ENCODE peak calls at places on chromosomes 2 and 18, in ten cellular contexts. P is stomach, E is IMR-90, J is cardiac fibroblast, W is thoracic aorta, I is brain microvascular endothelial cell, V is cardiac muscle cell, L is retinal pigment epithelial cell, X is HFF-Myc, Z is HepG2. Y is an unnamed sample.

GRCh38 chr2:177143444-177143843 is 69.2 kb upstream of the HNRNPA3 start:
- DNase-seq in P (no peak), E (peak), J (peak), W (no peak), I (peak), V (peak), L (no peak), X (peak), Z (no peak), Y (peak)

GRCh38 chr18:3305354-3305762 is 43.4 kb downstream of the MYL12B start:
- DNase-seq in P (no peak), E (peak), J (peak), W (no peak), I (peak), V (peak), L (peak), X (peak), Z (no peak), Y (peak)

GRCh38 chr18:12422936-12423335 is 15.2 kb downstream of the PRELID3A start:
- DNase-seq in P (no peak), E (no peak), J (no peak), W (no peak), I (no peak), V (no peak), L (no peak), X (no peak), Z (peak), Y (no peak)

GRCh38 chr2:143422681-143423080 is 293.5 kb downstream of the ARHGAP15 start:
- DNase-seq in P (no peak), E (no peak), J (no peak), W (no peak), I (no peak), V (no peak), L (no peak), X (no peak), Z (no peak), Y (no peak)

GRCh38 chr2:100935372-100935752 is 66.7 kb upstream of the RPL31 start:
- DNase-seq in P (no peak), E (peak), J (peak), W (no peak), I (peak), V (no peak), L (no peak), X (no peak), Z (no peak), Y (peak)

GRCh38 chr2:190359896-190360376 is 16.5 kb downstream of the INPP1 start:
- DNase-seq in P (peak), E (peak), J (peak), W (peak), I (peak), V (peak), L (no peak), X (no peak), Z (peak), Y (no peak)

GRCh38 chr2:145220496-145220895 is 700.6 kb upstream of the ZEB2 start:
- DNase-seq in P (no peak), E (no peak), J (no peak), W (no peak), I (no peak), V (no peak), L (no peak), X (no peak), Z (no peak), Y (no peak)

GRCh38 chr2:171522057-171522803 is at the start of gene CYBRD1:
- DNase-seq in P (peak), E (peak), J (peak), W (peak), I (peak), V (peak), L (peak), X (no peak), Z (no peak), Y (no peak)

GRCh38 chr2:128026422-128027277 is 1.2 kb downstream of the SAP130 start:
- DNase-seq in P (no peak), E (peak), J (peak), W (peak), I (no peak), V (peak), L (no peak), X (no peak), Z (no peak), Y (no peak)

GRCh38 chr2:128374001-128374710 is 55.5 kb upstream of the HS6ST1 start:
- DNase-seq in P (peak), E (peak), J (no peak), W (no peak), I (peak), V (peak), L (no peak), X (peak), Z (peak), Y (peak)

GRCh38 chr18:78984941-78985784 is 5.5 kb downstream of the SALL3 start:
- DNase-seq in P (no peak), E (no peak), J (peak), W (no peak), I (no peak), V (peak), L (peak), X (no peak), Z (peak), Y (no peak)

GRCh38 chr18:58213445-58213844 is 169.4 kb downstream of the NEDD4L start:
- DNase-seq in P (no peak), E (peak), J (peak), W (no peak), I (peak), V (peak), L (no peak), X (no peak), Z (no peak), Y (peak)

GRCh38 chr18:50707841-50708240 is 112.0 kb downstream of the MRO start:
- DNase-seq in P (no peak), E (peak), J (no peak), W (no peak), I (no peak), V (peak), L (no peak), X (no peak), Z (no peak), Y (no peak)
- TF ChIP-seq CTCF in P (no peak), E (no peak), J (no peak), W (no peak), I (no peak), V (no peak), L (no peak), X (no peak), Z (no peak), Y (no peak)

GRCh38 chr2:233556756-233557736 is 9.5 kb downstream of the USP40 start:
- DNase-seq in P (no peak), E (peak), J (peak), W (no peak), I (peak), V (peak), L (peak), X (peak), Z (no peak), Y (peak)
- H3K4me3 ChIP-seq in P (no peak), E (no peak), J (no peak), W (no peak), I (no peak), V (no peak), L (no peak), X (no peak), Z (no peak), Y (no peak)

DNA sequence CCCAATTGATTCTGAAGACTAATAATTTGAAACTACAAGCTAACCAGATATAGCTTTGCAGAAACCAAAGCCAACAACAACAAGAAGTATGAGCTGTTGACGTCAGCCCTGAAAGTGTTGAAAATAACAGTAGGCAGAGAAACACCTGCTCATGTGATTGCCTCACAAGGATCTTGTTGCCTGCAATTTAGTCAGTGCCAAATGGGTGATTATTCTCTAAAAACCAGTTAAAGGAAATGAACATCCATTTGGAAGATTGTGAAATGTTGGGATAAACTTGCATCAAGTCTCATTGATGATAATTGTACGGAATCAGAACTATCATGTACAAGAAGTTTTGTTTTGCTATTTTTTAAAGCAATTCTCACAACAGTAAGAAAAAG is 2.8 kb downstream of the CYTIP start:
- DNase-seq in P (no peak), E (no peak), J (peak), W (no peak), I (no peak), V (peak), L (no peak), X (no peak), Z (no peak), Y (no peak)
- TF ChIP-seq CTCF in P (no peak), E (no peak), J (no peak), W (no peak), I (no peak), V (no peak), L (no peak), X (no peak), Z (no peak), Y (no peak)

GRCh38 chr2:233354500-233354924 is 218 bp downstream of the DGKD start:
- DNase-seq in P (no peak), E (no peak), J (no peak), W (no peak), I (no peak), V (no peak), L (no peak), X (no peak), Z (no peak), Y (no peak)
- H3K4me3 ChIP-seq in P (peak), E (peak), J (peak), W (peak), I (peak), V (peak), L (peak), X (peak), Z (peak), Y (peak)

DNA sequence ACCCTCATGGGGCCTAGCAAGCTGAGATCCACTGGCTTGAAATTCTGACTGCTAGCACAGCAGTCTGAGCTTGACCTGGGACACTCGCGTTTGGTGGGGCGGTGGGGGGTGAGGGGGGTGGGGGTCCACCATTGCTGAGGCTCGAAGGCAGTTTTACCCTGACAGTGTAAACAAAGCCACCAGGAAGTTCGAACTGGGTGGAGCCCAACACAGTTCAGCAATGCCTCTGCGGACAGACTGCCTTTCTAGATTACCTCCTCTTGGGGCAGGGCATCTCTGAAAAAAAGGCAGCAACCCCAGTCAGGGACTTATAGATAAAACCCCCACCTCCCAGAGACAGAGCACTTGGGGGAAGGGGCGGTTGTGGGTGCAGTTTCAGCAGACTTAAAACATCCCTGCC is 149.7 kb upstream of the TANK start:
- DNase-seq in P (no peak), E (no peak), J (no peak), W (no peak), I (no peak), V (no peak), L (no peak), X (no peak), Z (no peak), Y (no peak)
- TF ChIP-seq CTCF in P (no peak), E (no peak), J (no peak), W (no peak), I (no peak), V (no peak), L (no peak), X (no peak), Z (no peak), Y (no peak)